ENCODE peak calls at places on chromosome 20, in six cellular contexts. W is stimulated activated CD4-positive, alpha-beta T cell treated with anti-CD3 and anti-CD28 coated beads, Interleukin-1b, Interleukin-23, amount 100 ng/mL, for 1 hour; J is stimulated activated CD8-positive, alpha-beta memory T cell treated with anti-CD3 and anti-CD28 coated beads, Interleukin-4, amount 100 ng/mL, for 24 hours; N is GM06990; S is activated T-cell treated with anti-CD3 and anti-CD28 coated beads for 1 hour; Y is pancreas. G is an unnamed sample.

GRCh38 chr20:40331699-40332098 is 357.3 kb downstream of the MAFB start:
- DNase-seq in W (no peak), J (no peak), N (no peak), Y (no peak), S (no peak), G (no peak)

GRCh38 chr20:48807586-48808381 is 20.0 kb downstream of the PREX1 start:
- DNase-seq in J (no peak), W (no peak), N (no peak), Y (no peak), S (no peak), G (no peak)

GRCh38 chr20:652611-653109 is 340 bp downstream of the SRXN1 start:
- DNase-seq in J (peak; percentile 8), W (no peak), Y (peak; percentile 33), N (no peak), S (no peak), G (no peak)

GRCh38 chr20:38730167-38730988 is 6.1 kb downstream of the SLC32A1 start:
- DNase-seq in N (peak; percentile 45), S (no peak), W (no peak), Y (no peak), J (no peak), G (no peak)

GRCh38 chr20:58228103-58228483 is 360 bp downstream of the ANKRD60 start:
- DNase-seq in S (no peak), N (no peak), W (no peak), Y (no peak), J (no peak), G (no peak)

GRCh38 chr20:52985687-52986086 is 13.5 kb downstream of the TSHZ2 start:
- DNase-seq in S (no peak), N (no peak), W (no peak), Y (no peak), J (no peak), G (no peak)

GRCh38 chr20:34771680-34772081 is 53.8 kb downstream of the NCOA6 start:
- DNase-seq in W (no peak), N (no peak), J (no peak), S (no peak), Y (no peak), G (no peak)

GRCh38 chr20:59703046-59703445 is 98.7 kb downstream of the PHACTR3 start:
- DNase-seq in S (no peak), J (no peak), W (no peak), N (no peak), Y (no peak), G (no peak)

GRCh38 chr20:13261460-13262301 is 40.6 kb downstream of the ISM1 start:
- DNase-seq in W (peak; percentile 56), S (peak; percentile 63), J (peak; percentile 55), N (peak; percentile 11), Y (peak; percentile 63), G (peak; percentile 30)

GRCh38 chr20:52959125-52959524 is 13.0 kb upstream of the TSHZ2 start:
- DNase-seq in Y (no peak), J (no peak), S (no peak), W (no peak), N (no peak), G (no peak)

GRCh38 chr20:884983-885952 is 30.9 kb downstream of the ANGPT4 start:
- DNase-seq in J (no peak), N (no peak), W (no peak), Y (no peak), S (no peak), G (no peak)

GRCh38 chr20:9532069-9532809 is 17.8 kb downstream of the LAMP5 start:
- DNase-seq in N (no peak), J (no peak), S (no peak), Y (no peak), W (no peak), G (no peak)

GRCh38 chr20:34316191-34316814 is 13.1 kb upstream of the AHCY start:
- DNase-seq in Y (no peak), J (no peak), W (no peak), N (no peak), S (no peak), G (no peak)

GRCh38 chr20:17525650-17526049 is 5.5 kb downstream of the BFSP1 start:
- DNase-seq in J (no peak), Y (no peak), N (no peak), S (no peak), W (no peak), G (no peak)

GRCh38 chr20:2692036-2692885 is at the start of gene EBF4:
- DNase-seq in W (no peak), J (no peak), Y (peak; percentile 49), N (peak; percentile 24), S (peak; percentile 15), G (no peak)

GRCh38 chr20:437787-438486 is 24.4 kb downstream of the TBC1D20 start:
- DNase-seq in S (no peak), J (no peak), N (no peak), Y (no peak), W (no peak), G (no peak)

GRCh38 chr20:39576786-39577185 is 614.6 kb downstream of the DHX35 start:
- DNase-seq in Y (no peak), J (no peak), W (no peak), N (no peak), S (no peak), G (no peak)

GRCh38 chr20:22763257-22763906 is 179.0 kb upstream of the FOXA2 start:
- DNase-seq in W (no peak), N (no peak), J (no peak), S (no peak), Y (no peak), G (no peak)

GRCh38 chr20:1274485-1275313 is 8.6 kb downstream of the SNPH start:
- DNase-seq in S (no peak), N (no peak), J (no peak), Y (no peak), W (no peak), G (no peak)

GRCh38 chr20:57060407-57061057 is 205.9 kb downstream of the BMP7 start:
- DNase-seq in S (no peak), W (no peak), N (no peak), J (no peak), Y (no peak), G (no peak)

GRCh38 chr20:15359056-15359455 is 1021.6 kb upstream of the FLRT3 start:
- DNase-seq in W (no peak), J (no peak), Y (no peak), S (no peak), N (no peak), G (no peak)

GRCh38 chr20:4998160-4998651 is 3.1 kb downstream of the SLC23A2 start:
- DNase-seq in N (no peak), W (no peak), Y (no peak), J (no peak), S (no peak), G (no peak)

GRCh38 chr20:21520702-21521595 is 7.1 kb upstream of the NKX2-2 start:
- DNase-seq in N (no peak), Y (no peak), W (no peak), S (no peak), J (no peak), G (no peak)

GRCh38 chr20:41499961-41500725 is 118.0 kb downstream of the CHD6 start:
- DNase-seq in N (no peak), W (no peak), S (no peak), J (no peak), Y (no peak), G (no peak)

GRCh38 chr20:40651121-40651520 is 37.9 kb downstream of the MAFB start:
- DNase-seq in J (no peak), W (no peak), Y (no peak), S (no peak), N (no peak), G (no peak)

GRCh38 chr20:59402697-59403096 is 102.3 kb downstream of the EDN3 start:
- DNase-seq in N (no peak), Y (peak; percentile 35), S (no peak), J (no peak), W (no peak), G (no peak)

GRCh38 chr20:50415516-50416268 is 94.5 kb upstream of the PTPN1 start:
- DNase-seq in N (no peak), Y (peak; percentile 100), J (no peak), S (no peak), W (no peak), G (no peak)

GRCh38 chr20:63022501-63022900 is 15.7 kb upstream of the BHLHE23 start:
- DNase-seq in J (no peak), S (no peak), W (no peak), Y (no peak), N (no peak), G (no peak)

GRCh38 chr20:25248501-25249172 is 752 bp downstream of the PYGB start:
- DNase-seq in S (no peak), J (no peak), W (no peak), Y (peak; percentile 47), N (no peak), G (no peak)

GRCh38 chr20:3221398-3222226 is 12.3 kb downstream of the ITPA start:
- DNase-seq in J (no peak), Y (no peak), S (no peak), N (no peak), W (no peak), G (no peak)

GRCh38 chr20:12748359-12748994 is 260.3 kb upstream of the SPTLC3 start:
- DNase-seq in J (no peak), S (no peak), W (no peak), N (no peak), Y (no peak), G (no peak)